ENCODE peak calls at places on chromosomes 3 and 15, in seven cellular contexts. B, X, H, Z, U, N and E are unnamed samples.
A peak's percentile ranks its signal among the peaks of the same experiment; 100 is the strongest.

GRCh38 chr15:83398591-83398990 is 48.5 kb upstream of the SH3GL3 start:
- DNase-seq in B (no peak), X (no peak), H (peak; percentile 5), Z (no peak), U (peak; percentile 86), N (no peak), E (peak; percentile 67)

GRCh38 chr3:66822059-66823009 is 175.8 kb upstream of the KBTBD8 start:
- DNase-seq in B (peak; percentile 46), X (peak; percentile 76), H (peak; percentile 69), Z (peak; percentile 42), U (peak; percentile 54), N (peak; percentile 52), E (peak; percentile 69)

GRCh38 chr3:42852443-42852842 is 23.2 kb downstream of the CYP8B1 start:
- DNase-seq in B (no peak), X (no peak), H (no peak), Z (no peak), U (peak; percentile 37), N (no peak), E (no peak)

GRCh38 chr3:53131136-53131495 is 881 bp upstream of the RFT1 start:
- DNase-seq in B (no peak), X (no peak), H (no peak), Z (no peak), U (peak; percentile 41), N (no peak), E (no peak)

GRCh38 chr15:79922512-79923067 is 25.8 kb upstream of the MTHFS start:
- DNase-seq in B (no peak), X (no peak), H (peak; percentile 12), Z (no peak), U (no peak), N (no peak), E (no peak)

GRCh38 chr15:76339302-76340197 is 3.0 kb downstream of the ISL2 start:
- DNase-seq in B (no peak), X (no peak), H (peak; percentile 58), Z (no peak), U (peak; percentile 57), N (no peak), E (no peak)

GRCh38 chr3:182738583-182739514 is 54.5 kb upstream of the ATP11B start:
- DNase-seq in B (no peak), X (no peak), H (no peak), Z (no peak), U (no peak), N (no peak), E (peak; percentile 96)

GRCh38 chr3:123552095-123552714 is 32.6 kb downstream of the HACD2 start:
- DNase-seq in B (no peak), X (no peak), H (peak; percentile 25), Z (no peak), U (peak; percentile 45), N (no peak), E (peak; percentile 63)

GRCh38 chr15:100200287-100200772 is 141.4 kb downstream of the ADAMTS17 start:
- DNase-seq in B (no peak), X (no peak), H (no peak), Z (no peak), U (no peak), N (no peak), E (no peak)

GRCh38 chr15:25070357-25070963 is 115.7 kb downstream of the SNRPN start:
- DNase-seq in B (no peak), X (peak; percentile 6), H (no peak), Z (no peak), U (no peak), N (no peak), E (no peak)
- H3K9me3 ChIP-seq in B (peaks cover 100% of the 10 kb centered on the region), X (peaks cover 93% of the 10 kb centered on the region), H (peaks cover 54% of the 10 kb centered on the region), Z (peaks cover 97% of the 10 kb centered on the region), U (no peaks in the 10 kb centered on the region), N (peaks cover 95% of the 10 kb centered on the region), E (peaks cover 94% of the 10 kb centered on the region)

DNA sequence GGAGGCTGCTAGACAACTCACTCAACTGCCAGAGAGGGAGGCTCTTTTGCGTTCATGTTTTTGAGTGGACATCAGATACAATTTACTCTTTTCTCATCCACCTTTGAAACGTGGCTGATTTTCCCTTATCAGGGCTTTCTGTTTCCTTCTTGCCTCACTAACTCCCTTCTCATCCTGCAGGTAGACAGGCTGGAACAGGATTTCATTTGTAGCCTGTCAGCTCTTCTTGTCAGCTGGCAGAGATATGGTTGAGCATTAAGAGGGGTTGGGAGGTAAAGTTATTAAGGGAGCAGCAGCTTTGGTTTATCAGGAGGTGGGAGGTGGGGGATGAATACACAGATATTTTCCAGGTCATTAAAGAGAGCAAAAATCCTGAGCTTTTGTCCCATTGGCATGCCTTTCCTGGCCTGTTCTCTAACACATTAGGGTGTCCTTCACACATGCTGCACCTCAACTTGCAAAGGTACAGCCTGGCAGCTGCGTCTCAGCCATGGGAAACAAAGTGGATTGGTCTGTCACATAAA is 73.5 kb downstream of the PPM1L start:
- DNase-seq in B (no peak), X (no peak), H (no peak), Z (no peak), U (no peak), N (no peak), E (no peak)
- H3K27ac ChIP-seq in B (no peak overlapping the region), X (no peak overlapping the region), H (no peak overlapping the region), Z (no peak overlapping the region), U (no peak overlapping the region), N (no peak overlapping the region), E (no peak overlapping the region)

DNA sequence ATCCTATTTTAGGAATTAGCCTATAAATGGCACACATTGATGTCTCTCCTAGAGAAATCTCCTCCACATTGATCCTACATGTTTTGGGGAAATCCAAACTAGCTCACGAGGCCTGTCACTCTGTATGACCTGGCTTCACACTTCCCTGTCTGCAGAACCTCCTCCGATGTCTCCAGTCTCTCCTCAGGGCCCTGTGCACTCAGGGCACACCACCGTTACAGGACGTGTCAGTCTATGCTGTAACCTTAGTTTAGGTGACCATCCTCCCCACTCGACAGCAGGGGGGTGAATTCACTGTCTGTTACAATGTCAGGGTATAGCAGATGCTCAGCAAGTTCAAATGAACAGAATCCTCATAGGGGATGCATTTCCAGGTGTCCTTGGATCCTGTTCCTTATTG is 249.1 kb downstream of the OCA2 start:
- DNase-seq in B (no peak), X (no peak), H (no peak), Z (no peak), U (no peak), N (no peak), E (no peak)
- H3K9me3 ChIP-seq in B (no peaks in the 10 kb centered on the region), X (peaks cover 1% of the 10 kb centered on the region), H (no peaks in the 10 kb centered on the region), Z (peaks cover 40% of the 10 kb centered on the region), U (no peaks in the 10 kb centered on the region), N (no peaks in the 10 kb centered on the region), E (peaks cover 4% of the 10 kb centered on the region)

GRCh38 chr3:194028434-194029004 is 107.4 kb upstream of the HES1 start:
- DNase-seq in B (no peak), X (no peak), H (no peak), Z (no peak), U (no peak), N (no peak), E (no peak)

GRCh38 chr3:194029846-194030245 is 106.1 kb upstream of the HES1 start:
- DNase-seq in B (no peak), X (no peak), H (no peak), Z (no peak), U (no peak), N (no peak), E (no peak)

GRCh38 chr3:194022052-194022451 is 113.9 kb upstream of the HES1 start:
- DNase-seq in B (no peak), X (no peak), H (no peak), Z (no peak), U (no peak), N (no peak), E (no peak)

GRCh38 chr3:194023501-194024280 is 112.3 kb upstream of the HES1 start:
- DNase-seq in B (no peak), X (no peak), H (no peak), Z (no peak), U (no peak), N (no peak), E (peak; percentile 25)

GRCh38 chr3:194025119-194025518 is 110.8 kb upstream of the HES1 start:
- DNase-seq in B (no peak), X (no peak), H (no peak), Z (no peak), U (no peak), N (no peak), E (no peak)
- H3K27ac ChIP-seq in B (no peak overlapping the region), X (no peak overlapping the region), H (no peak overlapping the region), Z (no peak overlapping the region), U (no peak overlapping the region), N (no peak overlapping the region), E (no peak overlapping the region)

DNA sequence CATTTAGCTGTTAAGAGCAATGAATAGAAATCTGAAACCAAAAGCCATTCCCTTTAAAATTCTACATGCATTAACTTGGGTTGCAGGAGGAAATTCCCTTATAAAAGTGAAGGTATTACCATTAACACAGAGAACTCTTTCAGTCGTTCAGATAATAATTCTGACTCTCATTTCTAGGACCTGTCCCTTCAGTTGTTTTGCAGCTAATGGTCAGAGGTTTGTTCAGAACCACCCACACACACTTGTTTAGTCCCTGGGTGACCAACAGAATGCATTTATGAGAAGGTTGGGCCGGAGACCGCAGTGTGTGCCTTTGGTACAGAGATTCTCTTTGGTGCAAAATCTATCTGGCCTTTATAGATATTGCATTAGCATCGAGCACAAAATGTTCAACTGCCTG is 492.5 kb downstream of the NLGN1 start:
- DNase-seq in B (no peak), X (no peak), H (no peak), Z (no peak), U (peak; percentile 6), N (no peak), E (no peak)
- H3K9me3 ChIP-seq in B (no peaks in the 10 kb centered on the region), X (no peaks in the 10 kb centered on the region), H (no peaks in the 10 kb centered on the region), Z (no peaks in the 10 kb centered on the region), U (no peaks in the 10 kb centered on the region), N (no peaks in the 10 kb centered on the region), E (no peaks in the 10 kb centered on the region)

GRCh38 chr15:66646308-66646707 is 55.7 kb upstream of the SMAD6 start:
- DNase-seq in B (no peak), X (peak; percentile 87), H (no peak), Z (no peak), U (peak; percentile 96), N (no peak), E (no peak)

GRCh38 chr15:66646799-66647198 is 55.2 kb upstream of the SMAD6 start:
- DNase-seq in B (no peak), X (no peak), H (no peak), Z (no peak), U (peak; percentile 44), N (no peak), E (no peak)

GRCh38 chr15:66649235-66649984 is 52.6 kb upstream of the SMAD6 start:
- DNase-seq in B (no peak), X (no peak), H (no peak), Z (no peak), U (no peak), N (no peak), E (no peak)

GRCh38 chr15:66648588-66648987 is 53.4 kb upstream of the SMAD6 start:
- DNase-seq in B (no peak), X (no peak), H (no peak), Z (no peak), U (no peak), N (no peak), E (no peak)

GRCh38 chr15:66647358-66647757 is 54.7 kb upstream of the SMAD6 start:
- DNase-seq in B (no peak), X (no peak), H (no peak), Z (no peak), U (no peak), N (no peak), E (no peak)
- H3K27ac ChIP-seq in B (no peak overlapping the region), X (no peak overlapping the region), H (no peak overlapping the region), Z (no peak overlapping the region), U (no peak overlapping the region), N (no peak overlapping the region), E (no peak overlapping the region)

GRCh38 chr3:25493786-25494185 is 65.7 kb downstream of the RARB start:
- DNase-seq in B (no peak), X (no peak), H (no peak), Z (no peak), U (peak; percentile 38), N (no peak), E (peak; percentile 7)
- H3K9me3 ChIP-seq in B (no peaks in the 10 kb centered on the region), X (peaks cover 2% of the 10 kb centered on the region), H (no peaks in the 10 kb centered on the region), Z (peaks cover 4% of the 10 kb centered on the region), U (peaks cover 4% of the 10 kb centered on the region), N (peaks cover 14% of the 10 kb centered on the region), E (peaks cover 37% of the 10 kb centered on the region)